ENCODE peak calls at places on chromosomes 5 and 9, in five cellular contexts. Y, O, I, W and U are unnamed samples.

GRCh38 chr9:120538339-120538738 is 41.6 kb downstream of the CDK5RAP2 start:
- DNase-seq in Y (no peak), O (no peak), I (no peak), W (no peak), U (no peak)

GRCh38 chr9:81317223-81317622 is 372.1 kb downstream of the TLE1 start:
- DNase-seq in Y (no peak), O (no peak), I (no peak), W (no peak), U (no peak)

GRCh38 chr5:75509956-75510355 is 1.5 kb downstream of the CERT1 start:
- DNase-seq in Y (no peak), O (peak), I (no peak), W (no peak), U (no peak)

GRCh38 chr5:160434022-160434531 is 12.4 kb downstream of the PTTG1 start:
- DNase-seq in Y (no peak), O (no peak), I (no peak), W (no peak), U (peak)

GRCh38 chr5:322942-323879 is 1.7 kb downstream of the AHRR start:
- DNase-seq in Y (no peak), O (no peak), I (no peak), W (no peak), U (no peak)

GRCh38 chr5:65062684-65063083 is 294.0 kb downstream of the CWC27 start:
- DNase-seq in Y (peak), O (peak), I (peak), W (peak), U (no peak)

GRCh38 chr9:88808019-88808656 is 183.1 kb upstream of the S1PR3 start:
- DNase-seq in Y (no peak), O (no peak), I (no peak), W (no peak), U (no peak)

GRCh38 chr9:128136816-128137793 is 9.6 kb upstream of the PTGES2 start:
- DNase-seq in Y (no peak), O (peak), I (no peak), W (no peak), U (peak)

GRCh38 chr5:143208781-143209510 is 194.5 kb downstream of the NR3C1 start:
- DNase-seq in Y (no peak), O (no peak), I (no peak), W (no peak), U (no peak)

GRCh38 chr5:149485655-149486615 is 65.3 kb downstream of the CSNK1A1 start:
- DNase-seq in Y (peak), O (peak), I (peak), W (peak), U (no peak)

GRCh38 chr5:115831163-115831768 is 10.1 kb downstream of the ATG12 start:
- DNase-seq in Y (peak), O (no peak), I (no peak), W (no peak), U (no peak)

GRCh38 chr9:93827545-93828330 is 127.4 kb downstream of the BARX1 start:
- DNase-seq in Y (no peak), O (peak), I (peak), W (no peak), U (peak)

GRCh38 chr9:136964171-136964689 is 12.2 kb downstream of the LCN12 start:
- DNase-seq in Y (no peak), O (no peak), I (no peak), W (no peak), U (no peak)

GRCh38 chr9:107422189-107422802 is 67.3 kb downstream of the KLF4 start:
- DNase-seq in Y (peak), O (peak), I (no peak), W (no peak), U (peak)

GRCh38 chr9:113261917-113262671 is 13.3 kb downstream of the CDC26 start:
- DNase-seq in Y (no peak), O (no peak), I (no peak), W (no peak), U (no peak)

GRCh38 chr5:181246276-181247050 is 2.8 kb upstream of the RACK1 start:
- DNase-seq in Y (peak), O (peak), I (peak), W (no peak), U (peak)

GRCh38 chr5:138274189-138274853 is at the start of gene GFRA3:
- DNase-seq in Y (peak), O (no peak), I (no peak), W (no peak), U (no peak)

GRCh38 chr9:33687779-33688178 is 107.6 kb upstream of the PRSS3 start:
- DNase-seq in Y (no peak), O (no peak), I (no peak), W (no peak), U (no peak)

GRCh38 chr5:142900926-142901325 is 130.7 kb downstream of the ARHGAP26 start:
- DNase-seq in Y (no peak), O (no peak), I (no peak), W (no peak), U (no peak)

GRCh38 chr9:134625361-134626140 is 16.1 kb upstream of the COL5A1 start:
- DNase-seq in Y (peak), O (no peak), I (no peak), W (no peak), U (no peak)

GRCh38 chr5:69315972-69316371 is 16.6 kb downstream of the CCDC125 start:
- DNase-seq in Y (no peak), O (no peak), I (no peak), W (no peak), U (no peak)

GRCh38 chr5:173757817-173758216 is 130.3 kb upstream of the CPEB4 start:
- DNase-seq in Y (no peak), O (no peak), I (no peak), W (no peak), U (no peak)

GRCh38 chr5:45385321-45386058 is 310.7 kb downstream of the HCN1 start:
- DNase-seq in Y (no peak), O (peak), I (no peak), W (peak), U (no peak)

GRCh38 chr9:105138306-105138801 is 106.1 kb upstream of the SLC44A1 start:
- DNase-seq in Y (peak), O (no peak), I (no peak), W (no peak), U (no peak)

GRCh38 chr5:14595189-14595588 is 13.6 kb downstream of the OTULINL start:
- DNase-seq in Y (no peak), O (no peak), I (no peak), W (no peak), U (no peak)

GRCh38 chr5:152105085-152105484 is 180.4 kb upstream of the GLRA1 start:
- DNase-seq in Y (no peak), O (no peak), I (no peak), W (no peak), U (no peak)

GRCh38 chr9:113620377-113621161 is 157.0 kb downstream of the RGS3 start:
- DNase-seq in Y (peak), O (no peak), I (no peak), W (peak), U (no peak)